ENCODE peak calls at places on chromosome 16, in four cellular contexts. One of them, this sample, is unnamed.
A peak's percentile ranks its signal among the peaks of the same experiment; 100 is the strongest.

GRCh38 chr16:72474511-72475123 is 302.7 kb upstream of the PMFBP1 start:
- DNase-seq in HCT116: peak; percentile 89
- DNase-seq in neural progenitor cell: no peak
- DNase-seq in mesenchymal stem cell: peak; percentile 91
- DNase-seq in this sample: peak; percentile 92

GRCh38 chr16:3019594-3020246 is 448 bp upstream of the TNFRSF12A start:
- DNase-seq in mesenchymal stem cell: no peak
- DNase-seq in HCT116: no peak
- DNase-seq in neural progenitor cell: no peak
- DNase-seq in this sample: no peak

GRCh38 chr16:13873835-13874438 is 46.0 kb upstream of the ERCC4 start:
- DNase-seq in neural progenitor cell: peak; percentile 75
- DNase-seq in mesenchymal stem cell: peak; percentile 6
- DNase-seq in HCT116: peak; percentile 28
- DNase-seq in this sample: peak; percentile 21

GRCh38 chr16:2692948-2693651 is 10.8 kb downstream of the KCTD5 start:
- DNase-seq in mesenchymal stem cell: peak; percentile 14
- DNase-seq in HCT116: no peak
- DNase-seq in neural progenitor cell: peak; percentile 77
- DNase-seq in this sample: no peak

GRCh38 chr16:57613514-57613913 is 14.9 kb upstream of the ADGRG1 start:
- DNase-seq in HCT116: no peak
- DNase-seq in mesenchymal stem cell: no peak
- DNase-seq in neural progenitor cell: no peak
- DNase-seq in this sample: no peak

GRCh38 chr16:13014516-13014915 is 113.1 kb downstream of the SHISA9 start:
- DNase-seq in neural progenitor cell: peak; percentile 62
- DNase-seq in mesenchymal stem cell: no peak
- DNase-seq in HCT116: no peak
- DNase-seq in this sample: no peak

GRCh38 chr16:79980650-79981521 is 380.3 kb upstream of the MAF start:
- DNase-seq in mesenchymal stem cell: no peak
- DNase-seq in HCT116: no peak
- DNase-seq in neural progenitor cell: peak; percentile 59
- DNase-seq in this sample: no peak

GRCh38 chr16:79595261-79595660 is 5.3 kb downstream of the MAF start:
- DNase-seq in HCT116: no peak
- DNase-seq in mesenchymal stem cell: no peak
- DNase-seq in neural progenitor cell: no peak
- DNase-seq in this sample: no peak

GRCh38 chr16:78122774-78123315 is 23.4 kb downstream of the WWOX start:
- DNase-seq in mesenchymal stem cell: peak; percentile 78
- DNase-seq in HCT116: peak; percentile 22
- DNase-seq in neural progenitor cell: peak; percentile 32
- DNase-seq in this sample: peak; percentile 74

GRCh38 chr16:69327585-69328310 is 2.6 kb downstream of the PDF start:
- DNase-seq in mesenchymal stem cell: no peak
- DNase-seq in HCT116: no peak
- DNase-seq in neural progenitor cell: no peak
- DNase-seq in this sample: no peak

GRCh38 chr16:57138281-57138935 is 46.0 kb downstream of the CPNE2 start:
- DNase-seq in HCT116: no peak
- DNase-seq in mesenchymal stem cell: no peak
- DNase-seq in neural progenitor cell: no peak
- DNase-seq in this sample: no peak

GRCh38 chr16:68283840-68284595 is 19.7 kb downstream of the SLC7A6 start:
- DNase-seq in neural progenitor cell: no peak
- DNase-seq in HCT116: no peak
- DNase-seq in mesenchymal stem cell: no peak
- DNase-seq in this sample: no peak

GRCh38 chr16:87933140-87933495 is 3.2 kb downstream of the CA5A start:
- DNase-seq in HCT116: no peak
- DNase-seq in neural progenitor cell: no peak
- DNase-seq in mesenchymal stem cell: no peak
- DNase-seq in this sample: no peak

GRCh38 chr16:85231959-85232358 is 119.7 kb upstream of the CIBAR2 start:
- DNase-seq in mesenchymal stem cell: no peak
- DNase-seq in neural progenitor cell: no peak
- DNase-seq in HCT116: no peak
- DNase-seq in this sample: peak; percentile 88

GRCh38 chr16:79188115-79188779 is 412.3 kb downstream of the MAF start:
- DNase-seq in HCT116: no peak
- DNase-seq in mesenchymal stem cell: no peak
- DNase-seq in neural progenitor cell: no peak
- DNase-seq in this sample: no peak

GRCh38 chr16:83813818-83814653 is 6.3 kb downstream of the HSBP1 start:
- DNase-seq in neural progenitor cell: peak; percentile 73
- DNase-seq in mesenchymal stem cell: peak; percentile 86
- DNase-seq in HCT116: no peak
- DNase-seq in this sample: peak; percentile 72

GRCh38 chr16:70694088-70694487 is 8.2 kb upstream of the MTSS2 start:
- DNase-seq in HCT116: no peak
- DNase-seq in mesenchymal stem cell: peak; percentile 75
- DNase-seq in neural progenitor cell: peak; percentile 69
- DNase-seq in this sample: peak; percentile 89

GRCh38 chr16:73717266-73718057 is 579.2 kb upstream of the PSMD7 start:
- DNase-seq in mesenchymal stem cell: no peak
- DNase-seq in HCT116: no peak
- DNase-seq in neural progenitor cell: no peak
- DNase-seq in this sample: no peak

GRCh38 chr16:19698480-19699465 is 19.3 kb downstream of the KNOP1 start:
- DNase-seq in HCT116: no peak
- DNase-seq in neural progenitor cell: no peak
- DNase-seq in mesenchymal stem cell: no peak
- DNase-seq in this sample: peak; percentile 79

GRCh38 chr16:83661656-83662055 is 146.1 kb upstream of the HSBP1 start:
- DNase-seq in neural progenitor cell: no peak
- DNase-seq in mesenchymal stem cell: no peak
- DNase-seq in HCT116: no peak
- DNase-seq in this sample: peak; percentile 8

GRCh38 chr16:84080378-84080777 is 36.4 kb downstream of the MBTPS1 start:
- DNase-seq in HCT116: no peak
- DNase-seq in neural progenitor cell: no peak
- DNase-seq in mesenchymal stem cell: no peak
- DNase-seq in this sample: no peak

GRCh38 chr16:4517812-4518211 is 20.8 kb downstream of the CDIP1 start:
- DNase-seq in mesenchymal stem cell: peak; percentile 61
- DNase-seq in neural progenitor cell: peak; percentile 82
- DNase-seq in HCT116: no peak
- DNase-seq in this sample: peak; percentile 44

GRCh38 chr16:75987323-75987722 is 261.0 kb upstream of the CPHXL start:
- DNase-seq in mesenchymal stem cell: no peak
- DNase-seq in neural progenitor cell: no peak
- DNase-seq in HCT116: no peak
- DNase-seq in this sample: no peak

DNA sequence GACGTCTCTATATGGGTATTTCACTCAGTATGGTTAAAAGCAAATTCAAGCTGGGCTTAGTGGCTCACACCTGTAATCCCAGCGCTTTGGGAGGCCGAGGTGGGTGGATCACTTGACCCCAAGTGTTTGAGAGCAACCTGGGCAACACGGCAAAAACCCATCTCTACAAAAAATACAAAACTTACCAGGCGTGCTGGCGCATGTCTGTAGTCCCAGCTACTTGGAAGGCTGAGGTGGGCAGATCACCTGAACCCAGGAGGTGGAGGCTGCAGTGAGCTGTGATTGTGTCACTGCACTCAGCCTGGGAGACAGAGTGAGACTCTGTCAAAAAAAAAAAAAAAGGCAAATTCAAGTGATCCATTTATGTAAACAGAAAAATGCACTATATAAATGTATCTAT is 1.3 kb upstream of the TNFRSF17 start:
- DNase-seq in mesenchymal stem cell: no peak
- DNase-seq in neural progenitor cell: no peak
- DNase-seq in HCT116: no peak
- DNase-seq in this sample: no peak
- H2AFZ ChIP-seq in mesenchymal stem cell: no peak overlapping the region
- H2AFZ ChIP-seq in neural progenitor cell: no peak overlapping the region
- H2AFZ ChIP-seq in HCT116: no peak overlapping the region
- H2AFZ ChIP-seq in this sample: no peak overlapping the region

DNA sequence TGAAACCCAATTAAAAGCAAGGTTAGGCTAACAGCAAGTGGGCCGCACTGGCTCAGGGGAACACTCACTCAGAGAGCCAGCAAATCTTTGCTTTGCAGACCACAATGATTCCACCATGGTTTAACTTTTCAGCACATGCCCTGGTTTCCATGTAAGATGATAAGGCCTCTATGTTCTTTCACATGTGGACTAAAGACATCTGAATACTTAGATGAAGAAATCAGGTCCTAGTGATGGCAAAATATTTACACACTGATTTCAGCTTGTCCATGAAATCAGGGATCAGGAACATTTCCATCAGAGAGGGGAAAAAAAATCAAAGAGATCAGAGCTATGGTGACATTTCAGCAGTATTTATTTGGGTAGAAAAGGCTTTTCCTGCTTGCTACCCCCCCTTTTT is 258.2 kb upstream of the IRX5 start:
- DNase-seq in neural progenitor cell: no peak
- DNase-seq in mesenchymal stem cell: no peak
- DNase-seq in HCT116: no peak
- DNase-seq in this sample: no peak
- H3K4me2 ChIP-seq in neural progenitor cell: no peak overlapping the region
- H3K4me2 ChIP-seq in mesenchymal stem cell: no peak overlapping the region
- H3K4me2 ChIP-seq in HCT116: no peak overlapping the region
- H3K4me2 ChIP-seq in this sample: no peak overlapping the region

GRCh38 chr16:11350531-11351335 is 5.5 kb downstream of the RMI2 start:
- DNase-seq in HCT116: no peak
- DNase-seq in neural progenitor cell: no peak
- DNase-seq in mesenchymal stem cell: peak; percentile 73
- DNase-seq in this sample: peak; percentile 86

GRCh38 chr16:11348737-11349598 is 3.7 kb downstream of the RMI2 start:
- DNase-seq in HCT116: no peak
- DNase-seq in neural progenitor cell: no peak
- DNase-seq in mesenchymal stem cell: no peak
- DNase-seq in this sample: no peak

GRCh38 chr16:11346700-11347319 is 1.6 kb downstream of the RMI2 start:
- DNase-seq in HCT116: no peak
- DNase-seq in neural progenitor cell: no peak
- DNase-seq in mesenchymal stem cell: no peak
- DNase-seq in this sample: no peak

GRCh38 chr16:11347831-11348230 is 2.6 kb downstream of the RMI2 start:
- DNase-seq in neural progenitor cell: no peak
- DNase-seq in mesenchymal stem cell: no peak
- DNase-seq in HCT116: no peak
- DNase-seq in this sample: no peak

DNA sequence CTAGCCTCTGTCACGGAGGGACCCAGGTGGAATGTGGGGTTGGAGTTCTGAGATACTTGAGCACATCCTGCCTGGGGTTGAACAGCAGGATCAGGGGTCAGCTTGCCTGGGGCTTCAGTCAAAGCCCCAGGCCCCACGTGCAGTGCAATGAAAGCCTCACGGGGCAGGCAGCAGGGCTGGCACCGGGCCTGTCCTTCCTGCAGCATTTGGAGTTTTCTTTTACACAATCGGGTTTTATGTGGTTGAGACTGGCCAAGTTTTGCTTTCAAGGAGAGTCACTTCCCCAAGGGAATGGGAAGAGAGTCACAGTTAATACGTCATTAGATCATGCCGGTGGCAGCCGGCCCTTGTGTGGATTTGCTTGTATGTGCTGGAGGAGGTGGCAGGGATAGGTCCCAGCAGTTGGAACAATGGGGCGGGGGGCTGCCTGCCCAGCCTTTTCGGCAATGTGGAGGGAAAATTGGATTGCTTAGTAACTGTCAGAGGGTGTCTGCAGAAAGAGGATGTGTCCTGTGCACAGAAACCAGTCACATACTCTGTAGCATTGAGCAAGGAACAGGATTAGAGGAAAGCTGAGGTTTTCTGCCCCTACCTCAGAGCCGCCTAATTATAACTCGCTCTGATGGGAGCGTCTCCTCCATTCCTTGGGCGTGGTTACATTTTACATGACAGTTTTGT is 4.5 kb downstream of the RMI2 start:
- DNase-seq in HCT116: no peak
- DNase-seq in mesenchymal stem cell: peak; percentile 78
- DNase-seq in neural progenitor cell: no peak
- DNase-seq in this sample: peak; percentile 92
- H3K9ac ChIP-seq in HCT116: no peak overlapping the region
- H3K9ac ChIP-seq in mesenchymal stem cell: peak overlapping the region; percentile 82
- H3K9ac ChIP-seq in neural progenitor cell: no peak overlapping the region
- H3K9ac ChIP-seq in this sample: peak overlapping the region; percentile 78

GRCh38 chr16:67174706-67175231 is 4.4 kb downstream of the NOL3 start:
- DNase-seq in HCT116: no peak
- DNase-seq in neural progenitor cell: no peak
- DNase-seq in mesenchymal stem cell: no peak
- DNase-seq in this sample: no peak
- H2AFZ ChIP-seq in HCT116: no peak overlapping the region
- H2AFZ ChIP-seq in neural progenitor cell: no peak overlapping the region
- H2AFZ ChIP-seq in mesenchymal stem cell: no peak overlapping the region
- H2AFZ ChIP-seq in this sample: peak overlapping the region; percentile 69

GRCh38 chr16:30184430-30185140 is 1.2 kb downstream of the CORO1A start:
- DNase-seq in HCT116: no peak
- DNase-seq in neural progenitor cell: no peak
- DNase-seq in mesenchymal stem cell: no peak
- DNase-seq in this sample: no peak

GRCh38 chr16:30185683-30186421 is 2.5 kb downstream of the CORO1A start:
- DNase-seq in mesenchymal stem cell: no peak
- DNase-seq in HCT116: no peak
- DNase-seq in neural progenitor cell: no peak
- DNase-seq in this sample: no peak

GRCh38 chr16:30186444-30186781 is 3.0 kb downstream of the CORO1A start:
- DNase-seq in neural progenitor cell: no peak
- DNase-seq in mesenchymal stem cell: no peak
- DNase-seq in HCT116: no peak
- DNase-seq in this sample: no peak

GRCh38 chr16:30183961-30184429 is 593 bp downstream of the CORO1A start:
- DNase-seq in mesenchymal stem cell: no peak
- DNase-seq in HCT116: no peak
- DNase-seq in neural progenitor cell: no peak
- DNase-seq in this sample: no peak

GRCh38 chr16:30185141-30185682 is 1.8 kb downstream of the CORO1A start:
- DNase-seq in mesenchymal stem cell: no peak
- DNase-seq in neural progenitor cell: no peak
- DNase-seq in HCT116: no peak
- DNase-seq in this sample: no peak
- H3K4me2 ChIP-seq in mesenchymal stem cell: no peak overlapping the region
- H3K4me2 ChIP-seq in neural progenitor cell: no peak overlapping the region
- H3K4me2 ChIP-seq in HCT116: no peak overlapping the region
- H3K4me2 ChIP-seq in this sample: no peak overlapping the region

DNA sequence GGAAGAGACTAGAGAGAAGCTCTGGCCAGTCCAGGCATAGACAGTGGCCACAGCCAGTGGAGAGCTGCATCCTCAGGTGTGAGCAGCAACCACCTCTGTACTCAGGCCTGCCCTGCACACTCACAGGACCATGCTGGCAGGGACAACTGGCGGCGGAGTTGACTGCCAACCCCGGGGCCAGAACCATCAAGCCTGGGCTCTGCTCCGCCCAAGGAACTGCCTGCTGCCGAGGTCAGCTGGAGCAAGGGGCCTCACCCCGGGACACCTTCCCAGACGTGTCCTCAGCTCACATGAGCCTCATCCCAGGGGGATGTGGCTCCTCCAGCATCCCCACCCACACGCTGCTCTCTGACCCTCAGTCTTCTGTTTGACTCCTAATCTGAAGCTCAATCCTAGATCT is 3.2 kb downstream of the RHBDF1 start:
- DNase-seq in mesenchymal stem cell: no peak
- DNase-seq in HCT116: no peak
- DNase-seq in neural progenitor cell: no peak
- DNase-seq in this sample: no peak
- H3K9ac ChIP-seq in mesenchymal stem cell: peak overlapping the region; percentile 92
- H3K9ac ChIP-seq in HCT116: no peak overlapping the region
- H3K9ac ChIP-seq in neural progenitor cell: no peak overlapping the region
- H3K9ac ChIP-seq in this sample: peak overlapping the region; percentile 9